ENCODE peak calls at places on chromosomes 1 and 21, in eight cellular contexts. D is GM04503; M is NCI-H748 treated with DMSO at 0.1 percent for 48 hours; S is neural progenitor cell; Z is T-cell; N is CD8-positive, alpha-beta T cell; C is head of caudate nucleus; H is ureter. E is an unnamed sample.

GRCh38 chr1:35885961-35886558 is 3.1 kb downstream of the AGO1 start:
- DNase-seq in D (no peak), H (no peak), M (no peak), Z (no peak), C (no peak), N (no peak), S (peak), E (no peak)

GRCh38 chr1:210951279-210951678 is 182.7 kb downstream of the KCNH1 start:
- DNase-seq in D (no peak), Z (no peak), S (no peak), H (no peak), N (no peak), M (no peak), C (no peak), E (no peak)

GRCh38 chr21:45590726-45591618 is 48.7 kb upstream of the SLC19A1 start:
- DNase-seq in M (no peak), Z (peak), N (peak), S (no peak), H (no peak), D (no peak), C (no peak), E (peak)

GRCh38 chr1:85655315-85655714 is 52.9 kb downstream of the ZNHIT6 start:
- DNase-seq in D (no peak), S (no peak), M (no peak), H (no peak), N (no peak), Z (no peak), C (no peak), E (no peak)

GRCh38 chr1:6301526-6301925 is 40.6 kb upstream of the GPR153 start:
- DNase-seq in D (no peak), C (no peak), S (no peak), Z (no peak), M (no peak), N (no peak), H (no peak), E (no peak)

GRCh38 chr1:205396972-205397616 is 24.8 kb downstream of the LEMD1 start:
- DNase-seq in H (no peak), N (no peak), M (peak), Z (peak), D (no peak), S (peak), C (no peak), E (no peak)

GRCh38 chr1:216422821-216423529 is at the start of gene USH2A:
- DNase-seq in S (peak), C (no peak), N (no peak), H (no peak), M (peak), D (no peak), Z (no peak), E (no peak)

GRCh38 chr1:16267690-16268180 is 30.8 kb upstream of the CPLANE2 start:
- DNase-seq in H (no peak), C (no peak), N (no peak), Z (no peak), M (no peak), D (no peak), S (no peak), E (no peak)

GRCh38 chr1:15825800-15826199 is 18.4 kb upstream of the UQCRHL start:
- DNase-seq in M (no peak), C (no peak), N (no peak), D (no peak), H (no peak), Z (no peak), S (no peak), E (no peak)

GRCh38 chr1:24875257-24875656 is 54.8 kb downstream of the RUNX3 start:
- DNase-seq in Z (no peak), H (no peak), S (no peak), C (no peak), D (no peak), N (no peak), M (no peak), E (no peak)

GRCh38 chr1:167669209-167670139 is 39.4 kb downstream of the RCSD1 start:
- DNase-seq in N (no peak), C (no peak), D (no peak), M (no peak), H (no peak), S (no peak), Z (no peak), E (no peak)

GRCh38 chr1:26047278-26047874 is 1.5 kb upstream of the SLC30A2 start:
- DNase-seq in D (no peak), C (no peak), H (no peak), M (no peak), S (no peak), N (no peak), Z (no peak), E (no peak)

GRCh38 chr21:31184462-31184861 is 146.2 kb upstream of the KRTAP19-8 start:
- DNase-seq in Z (peak), S (no peak), N (peak), D (no peak), C (no peak), H (no peak), M (no peak), E (peak)

GRCh38 chr1:26181586-26182371 is 4.5 kb downstream of the CNKSR1 start:
- DNase-seq in D (no peak), M (no peak), H (no peak), S (no peak), Z (no peak), N (no peak), C (no peak), E (no peak)

GRCh38 chr1:17665950-17666720 is 89.0 kb upstream of the ACTL8 start:
- DNase-seq in N (no peak), M (no peak), S (no peak), D (no peak), H (no peak), C (no peak), Z (no peak), E (no peak)

E was measured in CD4-positive, alpha-beta T cell.